ENCODE peak calls at places on chromosomes 11 and 22, in four cellular contexts. A is stomach, P is ovary, F is mammary epithelial cell. M is an unnamed sample.

GRCh38 chr22:23522642-23523251 is 57.3 kb downstream of the IGLL1 start:
- DNase-seq in A (no peak), P (peak), F (no peak), M (no peak)

GRCh38 chr11:78562398-78562797 is 12.3 kb downstream of the NARS2 start:
- DNase-seq in P (no peak), A (no peak), F (no peak), M (no peak)

GRCh38 chr22:42217752-42218280 is 52.6 kb downstream of the TCF20 start:
- DNase-seq in A (no peak), F (no peak), P (no peak), M (no peak)

GRCh38 chr11:65491614-65492386 is 7.0 kb upstream of the MALAT1 start:
- DNase-seq in P (peak), F (peak), A (peak), M (no peak)

GRCh38 chr22:45584621-45585436 is 82.1 kb downstream of the FBLN1 start:
- DNase-seq in F (no peak), P (no peak), A (no peak), M (no peak)

GRCh38 chr22:47154621-47155081 is 392.2 kb downstream of the TBC1D22A start:
- DNase-seq in P (peak), A (peak), F (peak), M (no peak)

GRCh38 chr11:64619811-64620285 is 28.8 kb downstream of the SLC22A12 start:
- DNase-seq in A (no peak), F (peak), P (peak), M (no peak)

GRCh38 chr11:95585071-95585751 is 204.4 kb downstream of the FAM76B start:
- DNase-seq in F (peak), P (no peak), A (no peak), M (no peak)

GRCh38 chr22:19892249-19892879 is 37.7 kb upstream of the GNB1L start:
- DNase-seq in A (no peak), P (peak), F (peak), M (peak)

GRCh38 chr11:88103337-88104206 is 71.7 kb downstream of the RAB38 start:
- DNase-seq in A (no peak), P (no peak), F (peak), M (no peak)

DNA sequence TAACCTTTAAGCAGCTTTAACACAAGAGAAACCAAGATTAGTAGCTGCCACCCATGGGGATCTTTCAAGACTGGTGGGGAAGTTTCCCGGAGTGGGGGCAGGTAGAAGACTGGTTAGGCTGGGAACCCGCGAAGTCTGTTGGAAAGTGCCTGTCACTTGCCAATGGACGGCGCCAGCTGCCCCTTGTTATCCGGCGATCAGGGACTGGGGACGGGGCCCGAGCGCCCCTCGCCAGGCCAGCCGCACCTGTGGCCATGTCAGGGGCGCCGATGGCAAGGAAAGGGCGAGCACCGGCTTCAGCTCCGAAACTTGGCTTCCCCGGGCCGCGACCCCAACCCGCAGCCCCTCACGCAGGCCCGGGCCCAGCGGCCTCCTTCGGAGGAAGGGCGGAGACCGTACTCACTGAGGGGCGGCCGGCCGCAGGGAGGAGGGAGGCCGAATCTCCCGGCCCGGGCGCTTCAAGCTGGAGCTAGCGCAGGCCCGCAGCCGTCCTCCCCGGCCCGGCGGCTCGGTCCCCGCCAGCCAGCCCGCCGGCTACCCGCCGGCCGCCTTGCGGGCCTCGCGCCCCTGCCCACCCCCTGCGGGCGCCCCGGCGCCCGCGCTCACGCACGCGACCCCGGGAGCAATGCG is 539 bp downstream of the EIF4ENIF1 start:
- DNase-seq in A (peak), F (peak), P (peak), M (no peak)
- H3K27ac ChIP-seq in A (peak), F (peak), P (peak), M (peak)

GRCh38 chr11:119685073-119685746 is 43.8 kb downstream of the NECTIN1 start:
- DNase-seq in F (peak), A (no peak), P (no peak), M (no peak)

GRCh38 chr11:119687220-119688046 is 41.6 kb downstream of the NECTIN1 start:
- DNase-seq in P (no peak), F (no peak), A (no peak), M (no peak)

GRCh38 chr11:119688362-119688761 is 40.6 kb downstream of the NECTIN1 start:
- DNase-seq in F (no peak), A (no peak), P (no peak), M (no peak)

GRCh38 chr11:119684361-119685072 is 44.5 kb downstream of the NECTIN1 start:
- DNase-seq in P (no peak), A (no peak), F (peak), M (no peak)

DNA sequence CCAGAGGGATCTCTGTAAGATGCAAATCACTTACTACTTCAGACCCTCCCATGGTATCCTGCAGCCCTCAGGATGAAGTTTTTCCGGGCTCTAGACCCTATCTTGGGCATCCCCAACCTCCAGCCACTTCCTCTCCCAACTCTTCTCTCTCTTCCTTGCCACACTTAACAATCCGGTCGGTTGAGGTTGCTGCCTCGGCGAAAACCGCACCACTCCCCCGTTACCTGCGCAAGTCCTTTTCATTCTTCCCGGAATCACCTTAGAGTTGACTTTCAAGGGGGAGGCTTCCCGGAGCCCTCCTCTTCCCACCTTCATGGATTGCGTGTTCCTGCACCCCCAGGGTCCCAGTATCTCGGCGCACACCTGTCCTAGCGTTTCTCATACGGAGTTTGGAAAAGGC is 42.5 kb downstream of the NECTIN1 start:
- DNase-seq in F (peak), P (no peak), A (no peak), M (no peak)
- H3K27ac ChIP-seq in F (peak), P (no peak), A (no peak), M (no peak)

DNA sequence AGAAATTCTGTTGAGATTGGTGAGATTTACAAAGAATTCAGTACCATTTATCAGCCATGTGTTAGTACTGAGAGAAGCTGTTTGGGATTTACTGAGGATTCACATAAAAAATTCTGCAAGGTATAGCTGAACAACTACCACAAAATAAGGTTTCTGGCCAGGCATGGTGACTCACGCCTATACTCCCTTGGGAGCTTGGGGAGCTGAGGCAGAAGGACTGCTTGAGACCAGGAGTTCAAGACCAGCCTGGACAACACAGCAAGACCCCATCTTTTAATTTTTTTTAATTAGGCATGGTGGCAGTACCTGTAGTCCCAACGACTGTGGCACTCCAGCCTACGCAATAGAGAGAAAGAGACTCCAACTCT is 86.7 kb downstream of the SIK3 start:
- DNase-seq in F (no peak), P (no peak), A (no peak), M (no peak)
- H3K27ac ChIP-seq in F (peak), P (no peak), A (no peak), M (no peak)

GRCh38 chr11:76785513-76785912 is 2.4 kb downstream of the TSKU start:
- DNase-seq in A (no peak), P (no peak), F (no peak), M (no peak)

GRCh38 chr11:76787271-76787670 is 4.1 kb downstream of the TSKU start:
- DNase-seq in P (peak), F (no peak), A (no peak), M (no peak)

GRCh38 chr11:76783901-76784813 is 1.0 kb downstream of the TSKU start:
- DNase-seq in F (peak), P (peak), A (peak), M (no peak)

GRCh38 chr11:76787911-76788596 is 4.9 kb downstream of the TSKU start:
- DNase-seq in A (no peak), P (peak), F (peak), M (no peak)

DNA sequence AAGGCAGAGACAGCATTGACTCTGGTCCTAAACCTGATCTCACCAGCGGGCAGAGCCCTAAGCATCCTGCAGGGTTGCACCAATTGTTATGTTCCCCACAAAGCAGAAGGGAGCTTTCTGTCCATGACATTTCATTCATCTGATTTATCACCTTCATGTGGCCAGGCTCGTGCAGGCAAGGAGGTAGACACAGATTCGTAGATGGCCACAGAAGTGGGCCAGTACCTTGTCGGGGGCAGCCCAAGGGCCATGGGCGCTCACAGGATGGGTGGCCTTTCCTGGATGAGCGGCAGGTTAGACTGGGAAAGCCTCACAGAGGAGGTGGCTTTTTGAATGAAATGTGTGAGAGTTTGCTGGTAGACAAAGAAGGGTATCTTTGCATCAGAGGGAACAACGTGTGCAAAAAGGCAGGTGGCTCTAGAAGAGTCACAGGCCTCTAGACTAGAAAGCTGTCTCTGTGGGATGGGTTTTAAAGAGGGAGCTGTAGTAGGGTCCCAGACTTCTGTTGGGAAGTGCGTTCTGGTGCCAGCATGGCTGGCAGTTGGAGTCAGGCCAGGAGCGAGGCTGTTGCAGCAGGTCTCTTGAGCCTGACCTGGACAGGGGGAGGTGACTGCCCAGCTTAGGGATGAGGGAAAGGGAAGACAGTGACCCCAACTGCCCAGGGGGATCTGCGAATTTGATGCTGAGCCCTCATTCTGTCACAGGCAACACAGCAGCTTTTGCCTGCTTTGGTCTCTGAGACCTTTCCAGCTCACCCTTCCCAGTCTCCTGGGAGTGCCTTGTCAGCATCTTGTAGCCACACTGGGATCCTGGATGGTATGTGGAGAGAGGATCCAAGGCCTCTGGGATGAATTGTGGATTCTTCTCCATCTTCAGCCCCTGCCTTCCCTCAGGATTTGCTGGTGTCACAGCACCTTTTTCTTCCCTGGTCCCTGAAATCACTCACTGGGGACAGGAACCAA is 3.2 kb downstream of the TSKU start:
- DNase-seq in P (no peak), A (no peak), F (no peak), M (no peak)
- H3K27ac ChIP-seq in P (peak), A (peak), F (no peak), M (no peak)

GRCh38 chr11:1839924-1840779 is 1.4 kb downstream of the TNNI2 start:
- DNase-seq in A (peak), P (peak), F (no peak), M (no peak)

GRCh38 chr11:1838077-1838425 is 730 bp upstream of the TNNI2 start:
- DNase-seq in P (no peak), F (no peak), A (no peak), M (no peak)

GRCh38 chr11:1837171-1838076 is 1.4 kb upstream of the TNNI2 start:
- DNase-seq in F (no peak), A (peak), P (peak), M (peak)

GRCh38 chr11:1839204-1839923 is 583 bp downstream of the TNNI2 start:
- DNase-seq in F (no peak), P (no peak), A (no peak), M (no peak)

DNA sequence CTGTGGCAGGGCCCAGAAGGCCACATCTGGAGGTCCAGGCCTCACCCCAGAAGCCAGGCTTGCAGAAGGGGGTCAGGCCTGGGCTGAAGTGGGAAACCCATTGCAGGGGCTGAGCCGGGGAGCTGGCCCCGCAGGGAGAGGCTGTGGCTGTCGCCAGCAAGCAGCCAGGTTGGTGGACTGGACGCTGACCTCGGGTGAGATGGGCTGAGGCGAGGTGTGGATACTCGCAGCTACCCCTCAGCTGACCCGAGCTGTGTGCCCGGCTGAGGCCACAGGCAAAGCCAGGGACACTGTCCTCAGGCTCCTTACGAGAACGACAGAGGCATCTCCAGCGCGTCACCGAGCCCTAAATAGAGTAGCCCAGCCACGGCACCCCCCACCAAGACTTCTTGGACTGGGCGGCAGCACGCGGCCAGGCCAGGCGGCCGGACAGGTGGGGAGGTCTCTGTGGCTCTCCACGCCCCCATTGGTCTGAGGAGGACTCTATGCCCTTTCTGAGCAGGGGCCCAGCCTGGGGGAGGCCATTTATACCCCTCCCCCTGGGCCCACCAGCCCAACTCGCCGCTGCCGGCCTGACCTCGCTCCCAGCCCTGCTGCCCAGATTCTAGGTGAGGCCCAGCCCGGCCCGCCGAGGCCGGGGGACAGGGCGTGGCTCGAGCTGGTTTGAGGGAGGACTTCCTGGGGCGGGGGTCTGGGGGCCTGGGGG is at the start of gene TNNI2:
- DNase-seq in F (no peak), P (peak), A (no peak), M (no peak)
- H3K27ac ChIP-seq in F (no peak), P (no peak), A (peak), M (no peak)

DNA sequence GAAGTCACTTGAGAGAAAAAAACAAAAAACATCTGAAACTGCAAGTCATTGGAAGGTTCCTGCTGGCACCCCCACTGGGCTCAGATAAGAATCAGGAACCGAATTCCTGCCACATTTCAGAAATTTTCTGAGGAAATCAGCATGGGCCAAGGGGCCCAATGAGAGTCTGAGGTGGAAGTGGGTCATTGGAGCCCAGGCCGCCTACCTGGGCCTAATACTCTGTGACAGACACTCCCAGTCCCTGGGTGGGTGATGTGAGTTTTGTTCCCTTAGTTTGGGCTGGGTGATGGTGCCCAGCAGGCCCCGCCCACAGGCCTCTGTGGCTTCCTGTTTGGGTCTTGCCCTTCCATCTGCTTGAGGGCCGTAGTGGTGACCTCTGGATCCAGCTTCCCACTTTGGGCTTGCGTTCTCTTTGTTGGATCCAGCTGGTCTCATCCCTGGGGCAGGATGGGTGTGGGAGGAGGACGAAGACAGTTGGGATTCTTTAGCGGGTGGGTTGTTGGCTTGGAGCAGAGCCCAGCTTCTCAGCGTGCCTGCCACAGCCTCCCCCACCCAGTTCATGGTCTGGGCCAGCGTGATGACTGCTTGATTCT is 40.7 kb downstream of the PARVA start:
- DNase-seq in P (no peak), F (peak), A (no peak), M (no peak)
- H3K27ac ChIP-seq in P (no peak), F (no peak), A (peak), M (no peak)

DNA sequence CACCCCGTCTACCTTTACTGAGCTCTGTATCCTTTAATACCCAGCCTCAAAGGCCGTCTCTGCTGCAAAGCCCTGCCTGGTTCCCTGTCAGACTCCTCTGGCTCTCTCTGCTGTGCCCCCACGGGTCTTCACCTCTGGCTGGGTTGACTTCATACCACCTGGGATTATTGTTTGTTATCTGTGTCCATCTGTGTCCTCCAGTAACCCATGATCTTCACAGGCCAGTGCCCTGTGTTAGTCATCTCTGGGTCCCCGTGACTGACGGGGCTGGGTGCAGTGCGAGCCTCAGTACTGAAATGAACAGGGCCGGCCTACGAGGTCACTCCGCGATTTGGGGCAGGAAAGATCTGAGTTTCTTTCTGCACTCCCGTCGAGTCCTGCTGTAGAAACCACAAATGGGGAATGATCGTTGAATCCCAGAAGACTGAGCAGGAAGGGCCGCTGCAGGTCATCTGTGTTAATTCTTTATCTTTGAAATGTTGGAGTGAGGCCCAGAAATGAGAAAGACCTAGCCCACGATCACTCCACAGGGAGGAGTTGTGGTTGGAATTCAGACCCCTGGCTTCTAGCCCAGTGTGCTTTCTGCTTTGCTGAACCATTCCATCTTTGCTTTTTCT is 12.3 kb upstream of the TUB start:
- DNase-seq in A (no peak), F (no peak), P (peak), M (no peak)
- H3K27ac ChIP-seq in A (peak), F (no peak), P (no peak), M (no peak)

GRCh38 chr11:14423633-14424032 is 64.7 kb upstream of the RRAS2 start:
- DNase-seq in F (no peak), A (no peak), P (no peak), M (no peak)
- H3K27ac ChIP-seq in F (no peak), A (peak), P (no peak), M (no peak)

M was measured in CD4-positive, alpha-beta T cell.